ENCODE peak calls at places on chromosomes 1 and 21, in four cellular contexts. F is H1, Y is HepG2, H is IMR-90. D is an unnamed sample.

GRCh38 chr1:117284408-117285215 is 73.9 kb upstream of the VTCN1 start:
- DNase-seq in F (no peak), Y (peak; percentile 52), H (peak; percentile 79), D (peak; percentile 53)

GRCh38 chr1:62336638-62337534 is 17.7 kb upstream of the KANK4 start:
- DNase-seq in F (no peak), Y (no peak), H (no peak), D (no peak)

GRCh38 chr1:48793863-48794262 is 17.2 kb upstream of the BEND5 start:
- DNase-seq in F (no peak), Y (no peak), H (no peak), D (no peak)

GRCh38 chr21:14815001-14815400 is 249.8 kb downstream of the NRIP1 start:
- DNase-seq in F (no peak), Y (no peak), H (no peak), D (no peak)

GRCh38 chr1:162349635-162350330 is 26.9 kb downstream of the SPATA46 start:
- DNase-seq in F (no peak), Y (no peak), H (peak; percentile 77), D (peak; percentile 44)

GRCh38 chr1:29264773-29265389 is 28.6 kb downstream of the PTPRU start:
- DNase-seq in F (no peak), Y (no peak), H (peak; percentile 84), D (no peak)

GRCh38 chr1:210938416-210938925 is 195.5 kb downstream of the KCNH1 start:
- DNase-seq in F (no peak), Y (no peak), H (peak; percentile 4), D (no peak)

GRCh38 chr1:53535846-53536245 is 76.6 kb downstream of the DMRTB1 start:
- DNase-seq in F (no peak), Y (no peak), H (peak; percentile 76), D (no peak)

GRCh38 chr1:112794654-112795239 is 79.6 kb upstream of the PPM1J start:
- DNase-seq in F (no peak), Y (no peak), H (no peak), D (peak; percentile 49)

GRCh38 chr1:27868932-27869718 is 3.2 kb upstream of the THEMIS2 start:
- DNase-seq in F (no peak), Y (no peak), H (no peak), D (peak; percentile 54)

GRCh38 chr1:156006666-156007376 is 13.9 kb downstream of the SSR2 start:
- DNase-seq in F (no peak), Y (no peak), H (no peak), D (no peak)

GRCh38 chr1:152398812-152399698 is 15.0 kb downstream of the CRNN start:
- DNase-seq in F (no peak), Y (peak; percentile 25), H (no peak), D (no peak)

GRCh38 chr1:10431065-10431730 is 965 bp downstream of the CENPS start:
- DNase-seq in F (no peak), Y (no peak), H (no peak), D (peak; percentile 27)

GRCh38 chr1:73998348-73998959 is 199.5 kb downstream of the LRRIQ3 start:
- DNase-seq in F (no peak), Y (peak; percentile 17), H (peak; percentile 32), D (no peak)

GRCh38 chr1:36369061-36369470 is 16.7 kb downstream of the STK40 start:
- DNase-seq in F (peak; percentile 98), Y (peak; percentile 57), H (peak; percentile 60), D (peak; percentile 89)

GRCh38 chr1:66356605-66357004 is 177.3 kb upstream of the SGIP1 start:
- DNase-seq in F (no peak), Y (no peak), H (no peak), D (no peak)

GRCh38 chr1:66360285-66360724 is 173.6 kb upstream of the SGIP1 start:
- DNase-seq in F (no peak), Y (no peak), H (no peak), D (no peak)

GRCh38 chr1:66359815-66360214 is 174.1 kb upstream of the SGIP1 start:
- DNase-seq in F (no peak), Y (no peak), H (no peak), D (no peak)

GRCh38 chr1:66355756-66356155 is 178.2 kb upstream of the SGIP1 start:
- DNase-seq in F (no peak), Y (no peak), H (no peak), D (no peak)

GRCh38 chr1:66357478-66358197 is 176.3 kb upstream of the SGIP1 start:
- DNase-seq in F (no peak), Y (no peak), H (no peak), D (no peak)
- H2AFZ ChIP-seq in F (no peak overlapping the region), Y (no peak overlapping the region), H (no peak overlapping the region), D (no peak overlapping the region)

GRCh38 chr1:240019524-240019923 is 72.2 kb upstream of the FMN2 start:
- DNase-seq in F (no peak), Y (no peak), H (no peak), D (no peak)
- TF ChIP-seq MAFK in F (no peak), Y (no peak), H (no peak), D (no peak)

GRCh38 chr1:246213502-246213901 is 293.6 kb downstream of the SMYD3 start:
- DNase-seq in F (no peak), Y (no peak), H (no peak), D (no peak)

GRCh38 chr1:246213947-246214346 is 293.1 kb downstream of the SMYD3 start:
- DNase-seq in F (no peak), Y (no peak), H (no peak), D (no peak)

GRCh38 chr1:246213036-246213435 is 294.0 kb downstream of the SMYD3 start:
- DNase-seq in F (no peak), Y (no peak), H (no peak), D (no peak)

GRCh38 chr1:246215505-246215893 is 291.6 kb downstream of the SMYD3 start:
- DNase-seq in F (no peak), Y (no peak), H (no peak), D (no peak)

GRCh38 chr1:246214708-246215504 is 292.2 kb downstream of the SMYD3 start:
- DNase-seq in F (no peak), Y (no peak), H (peak; percentile 98), D (peak; percentile 62)
- H2AFZ ChIP-seq in F (no peak overlapping the region), Y (no peak overlapping the region), H (no peak overlapping the region), D (peak overlapping the region; percentile 67)

GRCh38 chr1:98048234-98048633 is 127.4 kb upstream of the DPYD start:
- DNase-seq in F (peak; percentile 87), Y (peak; percentile 13), H (peak; percentile 92), D (peak; percentile 9)
- TF ChIP-seq MAFK in F (no peak), Y (no peak), H (no peak), D (no peak)

GRCh38 chr21:43959231-43960041 is 52.7 kb upstream of the TRAPPC10 start:
- DNase-seq in F (no peak), Y (no peak), H (no peak), D (no peak)

GRCh38 chr21:43956667-43957030 is 55.5 kb upstream of the TRAPPC10 start:
- DNase-seq in F (no peak), Y (no peak), H (peak; percentile 55), D (no peak)

GRCh38 chr21:43957128-43957571 is 55.0 kb upstream of the TRAPPC10 start:
- DNase-seq in F (no peak), Y (no peak), H (no peak), D (no peak)

GRCh38 chr21:43958364-43959158 is 53.5 kb upstream of the TRAPPC10 start:
- DNase-seq in F (no peak), Y (no peak), H (no peak), D (no peak)

GRCh38 chr21:43957629-43958362 is 54.3 kb upstream of the TRAPPC10 start:
- DNase-seq in F (no peak), Y (no peak), H (no peak), D (no peak)
- H2AFZ ChIP-seq in F (no peak overlapping the region), Y (no peak overlapping the region), H (no peak overlapping the region), D (no peak overlapping the region)

D was measured in K562.